ENCODE peak calls at places on chromosomes 3 and 15, in seven cellular contexts. L, D, M, B, Q, T and R are unnamed samples.
A peak's percentile ranks its signal among the peaks of the same experiment; 100 is the strongest.

GRCh38 chr3:5321941-5322340 is 134.4 kb downstream of the EDEM1 start:
- DNase-seq in L (no peak), D (no peak), M (no peak), B (no peak), Q (no peak), T (no peak), R (no peak)

GRCh38 chr3:4794331-4794730 is 184.9 kb upstream of the BHLHE40 start:
- DNase-seq in L (no peak), D (no peak), M (no peak), B (no peak), Q (no peak), T (no peak), R (no peak)

GRCh38 chr3:115548611-115549010 is 74.7 kb upstream of the GAP43 start:
- DNase-seq in L (no peak), D (no peak), M (no peak), B (no peak), Q (no peak), T (no peak), R (no peak)

GRCh38 chr3:71423151-71423906 is 160.2 kb downstream of the FOXP1 start:
- DNase-seq in L (peak; percentile 33), D (no peak), M (no peak), B (no peak), Q (no peak), T (no peak), R (no peak)

GRCh38 chr3:140290105-140290504 is 355.1 kb downstream of the CLSTN2 start:
- DNase-seq in L (no peak), D (no peak), M (no peak), B (no peak), Q (no peak), T (no peak), R (no peak)

GRCh38 chr3:124615896-124616543 is 114.2 kb upstream of the UMPS start:
- DNase-seq in L (peak; percentile 38), D (peak; percentile 69), M (no peak), B (no peak), Q (no peak), T (peak; percentile 61), R (no peak)

GRCh38 chr15:28932361-28932760 is 46.6 kb downstream of the APBA2 start:
- DNase-seq in L (no peak), D (no peak), M (peak; percentile 26), B (no peak), Q (no peak), T (no peak), R (no peak)

GRCh38 chr3:13194285-13195209 is 121.3 kb upstream of the IQSEC1 start:
- DNase-seq in L (no peak), D (no peak), M (peak; percentile 50), B (no peak), Q (no peak), T (no peak), R (peak; percentile 37)

GRCh38 chr3:157810924-157811718 is 295.1 kb downstream of the SHOX2 start:
- DNase-seq in L (no peak), D (no peak), M (no peak), B (no peak), Q (no peak), T (no peak), R (no peak)

GRCh38 chr3:62718515-62719320 is 156.5 kb downstream of the CADPS start:
- DNase-seq in L (no peak), D (no peak), M (no peak), B (no peak), Q (no peak), T (no peak), R (no peak)

GRCh38 chr15:50562735-50563640 is 16.5 kb upstream of the USP50 start:
- DNase-seq in L (no peak), D (no peak), M (no peak), B (no peak), Q (no peak), T (no peak), R (no peak)

GRCh38 chr15:75349851-75350588 is 3.2 kb downstream of the NEIL1 start:
- DNase-seq in L (no peak), D (no peak), M (peak; percentile 83), B (peak; percentile 92), Q (peak; percentile 64), T (peak; percentile 58), R (peak; percentile 97)

GRCh38 chr3:158827773-158828172 is 25.9 kb downstream of the MFSD1 start:
- DNase-seq in L (no peak), D (no peak), M (no peak), B (no peak), Q (no peak), T (no peak), R (no peak)

GRCh38 chr3:125059488-125060245 is 3.9 kb upstream of the HEG1 start:
- DNase-seq in L (no peak), D (no peak), M (no peak), B (no peak), Q (no peak), T (no peak), R (no peak)

GRCh38 chr15:62886431-62887071 is 156.0 kb upstream of the TPM1 start:
- DNase-seq in L (no peak), D (no peak), M (no peak), B (no peak), Q (no peak), T (no peak), R (no peak)

GRCh38 chr3:12677616-12678015 is 13.7 kb upstream of the RAF1 start:
- DNase-seq in L (no peak), D (no peak), M (peak; percentile 60), B (no peak), Q (no peak), T (no peak), R (no peak)

GRCh38 chr3:87793322-87793877 is 265.4 kb downstream of the CGGBP1 start:
- DNase-seq in L (no peak), D (no peak), M (no peak), B (no peak), Q (no peak), T (no peak), R (no peak)

GRCh38 chr3:37546876-37547275 is 314.8 kb upstream of the CTDSPL start:
- DNase-seq in L (peak; percentile 30), D (no peak), M (no peak), B (no peak), Q (no peak), T (no peak), R (peak; percentile 37)

GRCh38 chr3:38617586-38617985 is 31.9 kb downstream of the SCN5A start:
- DNase-seq in L (no peak), D (peak; percentile 25), M (no peak), B (no peak), Q (no peak), T (no peak), R (no peak)

GRCh38 chr3:191330309-191330712 is at the start of gene UTS2B:
- DNase-seq in L (no peak), D (no peak), M (no peak), B (no peak), Q (no peak), T (no peak), R (no peak)

GRCh38 chr3:191329654-191330308 is 545 bp downstream of the UTS2B start:
- DNase-seq in L (peak; percentile 50), D (peak; percentile 73), M (no peak), B (no peak), Q (no peak), T (peak; percentile 54), R (no peak)

GRCh38 chr3:191328383-191328962 is 721 bp upstream of the CCDC50 start:
- DNase-seq in L (no peak), D (no peak), M (no peak), B (no peak), Q (no peak), T (no peak), R (no peak)

GRCh38 chr3:191327526-191327925 is 1.7 kb upstream of the CCDC50 start:
- DNase-seq in L (no peak), D (no peak), M (no peak), B (no peak), Q (no peak), T (no peak), R (no peak)

DNA sequence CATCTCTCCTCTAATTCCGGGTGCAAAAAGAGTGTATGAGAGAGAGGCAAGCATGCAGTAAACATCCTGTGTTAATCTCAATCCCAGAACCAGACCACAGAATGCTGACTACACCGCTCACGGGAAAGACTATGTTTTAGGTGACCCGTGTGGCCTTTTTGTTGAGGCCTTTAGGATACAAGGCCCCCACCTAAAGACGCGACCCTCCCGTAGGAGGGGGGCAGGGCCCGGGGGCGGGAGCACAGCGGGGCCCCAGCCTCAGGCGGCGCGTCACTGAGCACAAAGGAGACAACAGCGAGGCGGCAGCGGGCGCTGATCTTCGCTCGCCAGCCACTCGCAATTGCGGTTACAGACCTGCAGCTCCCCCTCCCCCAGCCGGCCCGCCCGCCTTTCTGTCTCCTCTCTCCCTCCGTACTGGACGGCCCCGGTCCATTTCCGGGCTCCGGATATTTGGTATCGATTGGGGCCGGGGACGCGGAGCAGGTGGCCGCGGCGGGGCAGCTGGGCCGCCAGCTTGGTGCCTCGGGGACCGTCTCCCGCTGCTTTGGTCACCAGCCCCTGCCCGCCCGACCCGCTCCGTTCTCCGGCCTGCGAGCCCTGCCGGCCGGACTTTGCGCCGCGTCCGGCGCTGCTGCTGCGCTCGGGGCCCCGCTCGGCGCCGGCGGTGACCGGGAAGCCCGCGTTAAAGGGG is at the start of gene CCDC50:
- DNase-seq in L (peak; percentile 88), D (peak; percentile 93), M (peak; percentile 96), B (no peak), Q (peak; percentile 42), T (peak; percentile 86), R (no peak)
- H3K4me3 ChIP-seq in L (peak within 1 kb of the TSS; percentile 61), D (peak within 1 kb of the TSS; percentile 94), M (peak within 1 kb of the TSS; percentile 67), B (no peak within 1 kb of the TSS), Q (peak within 1 kb of the TSS; percentile 86), T (peak within 1 kb of the TSS; percentile 92), R (no peak within 1 kb of the TSS)

DNA sequence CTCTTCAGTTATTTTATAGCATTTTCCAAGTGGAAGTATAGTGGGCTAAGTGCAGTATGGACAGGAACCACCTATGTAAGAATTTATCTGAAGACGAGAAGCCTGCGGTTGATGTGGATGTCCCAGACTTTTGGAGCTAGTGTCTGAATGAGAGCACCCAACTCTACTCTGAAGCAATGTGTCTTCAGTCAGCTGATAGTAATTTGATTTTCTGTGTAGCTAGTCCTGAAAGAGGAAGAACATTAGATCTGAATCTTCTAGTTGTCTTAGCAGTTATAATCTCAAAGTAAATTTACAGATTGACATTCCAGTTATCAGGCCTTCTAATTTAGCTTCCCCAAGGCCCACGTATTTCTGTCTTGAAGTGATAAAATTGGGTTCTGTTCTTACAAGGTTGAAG is 1.4 kb downstream of the TCAIM start:
- DNase-seq in L (no peak), D (no peak), M (no peak), B (no peak), Q (no peak), T (no peak), R (no peak)
- H3K4me3 ChIP-seq in L (peak overlapping the region; percentile 41), D (peak overlapping the region; percentile 73), M (peak overlapping the region; percentile 93), B (peak overlapping the region; percentile 45), Q (peak overlapping the region; percentile 84), T (peak overlapping the region; percentile 64), R (no peak overlapping the region)

DNA sequence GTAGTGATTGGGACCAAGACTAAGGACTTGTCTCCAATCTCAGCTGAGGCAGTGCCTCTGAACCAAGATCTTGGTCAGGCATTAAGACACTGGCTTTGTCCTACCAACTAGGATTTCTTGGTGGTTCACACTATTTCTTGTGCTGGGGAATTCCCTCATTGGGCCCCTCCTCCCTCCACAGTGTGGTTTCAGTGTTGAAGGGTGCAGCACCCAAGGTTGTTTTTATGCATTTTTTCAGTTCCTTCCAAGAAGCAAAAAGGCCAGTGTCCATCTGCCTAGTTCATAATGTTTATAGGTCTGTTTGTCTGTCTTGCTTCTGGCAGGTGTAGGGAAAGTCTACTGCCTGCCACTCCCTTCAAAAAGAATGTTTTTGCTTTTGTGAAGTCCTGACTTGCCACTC is 10.6 kb upstream of the ITPKA start:
- DNase-seq in L (no peak), D (no peak), M (peak; percentile 8), B (no peak), Q (no peak), T (no peak), R (no peak)
- H3K4me3 ChIP-seq in L (no peak overlapping the region), D (no peak overlapping the region), M (no peak overlapping the region), B (no peak overlapping the region), Q (no peak overlapping the region), T (peak overlapping the region; percentile 5), R (no peak overlapping the region)

GRCh38 chr3:69090021-69090420 is 5.3 kb downstream of the ARL6IP5 start:
- DNase-seq in L (no peak), D (no peak), M (no peak), B (no peak), Q (no peak), T (no peak), R (no peak)
- H3K4me3 ChIP-seq in L (no peak overlapping the region), D (peak overlapping the region; percentile 90), M (no peak overlapping the region), B (no peak overlapping the region), Q (no peak overlapping the region), T (no peak overlapping the region), R (no peak overlapping the region)